ENCODE peak calls at places on chromosomes 11 and 22, in six cellular contexts. N is heart left ventricle; W is activated CD8-positive, alpha-beta T cell treated with anti-CD3 and anti-CD28 coated beads for 36 hours; G is chondrocyte; Z is epithelial cell of esophagus; B is GM23338. J is an unnamed sample.

GRCh38 chr22:18156878-18157713 is 7.1 kb downstream of the USP18 start:
- DNase-seq in G (no peak), N (peak), B (peak), W (peak), Z (peak), J (peak)

GRCh38 chr11:64717268-64717578 is 5.8 kb downstream of the NRXN2 start:
- DNase-seq in W (no peak), G (peak), B (no peak), N (no peak), Z (no peak), J (peak)

GRCh38 chr11:94725071-94725470 is 43.1 kb upstream of the AMOTL1 start:
- DNase-seq in N (no peak), B (no peak), G (no peak), Z (peak), W (no peak), J (no peak)

GRCh38 chr11:117284053-117284452 is 7.1 kb upstream of the BACE1-AS start:
- DNase-seq in B (no peak), Z (no peak), N (no peak), G (no peak), W (no peak), J (no peak)

GRCh38 chr11:86551693-86552092 is 120.7 kb downstream of the ME3 start:
- DNase-seq in B (no peak), N (no peak), G (no peak), Z (peak), W (no peak), J (no peak)

GRCh38 chr11:110524227-110524626 is 94.5 kb downstream of the FDX1 start:
- DNase-seq in B (no peak), N (no peak), W (no peak), G (no peak), Z (peak), J (no peak)

GRCh38 chr11:118924591-118925585 is 838 bp downstream of the BCL9L start:
- DNase-seq in B (peak), N (peak), Z (peak), W (peak), G (no peak), J (peak)

GRCh38 chr11:4626207-4627105 is 10.8 kb upstream of the OR51D1 start:
- DNase-seq in B (peak), N (peak), Z (peak), W (peak), G (no peak), J (no peak)

GRCh38 chr22:28497188-28497587 is 182.5 kb downstream of the TTC28 start:
- DNase-seq in W (no peak), G (no peak), Z (no peak), B (no peak), N (no peak), J (no peak)

GRCh38 chr11:132549571-132549970 is 982.7 kb downstream of the OPCML start:
- DNase-seq in Z (no peak), N (no peak), G (no peak), B (no peak), W (no peak), J (no peak)

GRCh38 chr22:28129319-28129962 is 210.4 kb upstream of the PITPNB start:
- DNase-seq in B (peak), Z (no peak), G (no peak), W (no peak), N (no peak), J (no peak)

GRCh38 chr11:64379817-64380709 is 21.1 kb downstream of the RPS6KA4 start:
- DNase-seq in N (no peak), W (no peak), B (peak), G (no peak), Z (no peak), J (no peak)

GRCh38 chr22:35306350-35306967 is 6.8 kb downstream of the TOM1 start:
- DNase-seq in W (no peak), N (no peak), Z (no peak), G (no peak), B (no peak), J (no peak)

GRCh38 chr22:19878461-19879247 is 24.0 kb upstream of the GNB1L start:
- DNase-seq in W (no peak), N (peak), G (peak), B (no peak), Z (no peak), J (no peak)

GRCh38 chr11:85531498-85531897 is 95.6 kb downstream of the DLG2 start:
- DNase-seq in G (no peak), B (peak), Z (no peak), W (no peak), N (no peak), J (no peak)

GRCh38 chr11:65899356-65900124 is 648 bp downstream of the FOSL1 start:
- DNase-seq in N (peak), Z (no peak), W (peak), G (no peak), B (peak), J (peak)

GRCh38 chr11:2470495-2470894 is 25.7 kb downstream of the KCNQ1 start:
- DNase-seq in N (no peak), W (no peak), Z (no peak), G (no peak), B (no peak), J (no peak)

GRCh38 chr22:37239336-37240239 is 4.5 kb downstream of the RAC2 start:
- DNase-seq in Z (no peak), G (peak), W (no peak), B (no peak), N (no peak), J (no peak)

GRCh38 chr22:19798825-19799224 is 38.2 kb downstream of the TBX1 start:
- DNase-seq in G (peak), B (no peak), W (no peak), N (no peak), Z (no peak), J (no peak)

GRCh38 chr11:9313648-9314290 is 624 bp downstream of the TMEM41B start:
- DNase-seq in B (peak), W (peak), Z (peak), G (no peak), N (no peak), J (no peak)

GRCh38 chr11:86978756-86979608 is 23.8 kb upstream of the FZD4 start:
- DNase-seq in B (peak), G (no peak), N (no peak), Z (peak), W (peak), J (peak)

GRCh38 chr11:66725114-66725513 is 3.9 kb downstream of the SPTBN2 start:
- DNase-seq in G (no peak), Z (no peak), B (no peak), W (no peak), N (no peak), J (no peak)

GRCh38 chr11:64647019-64647805 is 56.2 kb downstream of the SLC22A12 start:
- DNase-seq in Z (no peak), B (no peak), W (no peak), N (no peak), G (no peak), J (no peak)

GRCh38 chr22:29004647-29005371 is 56.8 kb downstream of the C22orf31 start:
- DNase-seq in G (no peak), W (peak), B (peak), N (peak), Z (no peak), J (no peak)

GRCh38 chr11:79503028-79503427 is 62.2 kb upstream of the TENM4 start:
- DNase-seq in W (no peak), G (no peak), N (peak), B (no peak), Z (no peak), J (no peak)

GRCh38 chr22:25174888-25175411 is 24.7 kb upstream of the CRYBB3 start:
- DNase-seq in N (no peak), G (peak), B (no peak), Z (no peak), W (no peak), J (no peak)

GRCh38 chr22:25170426-25170980 is 29.2 kb upstream of the CRYBB3 start:
- DNase-seq in W (no peak), Z (no peak), N (no peak), G (peak), B (no peak), J (no peak)

GRCh38 chr22:25169278-25170031 is 30.2 kb upstream of the CRYBB3 start:
- DNase-seq in G (peak), N (no peak), B (no peak), Z (peak), W (no peak), J (no peak)

GRCh38 chr22:25174156-25174887 is 25.3 kb upstream of the CRYBB3 start:
- DNase-seq in G (peak), B (no peak), W (no peak), Z (no peak), N (no peak), J (no peak)

DNA sequence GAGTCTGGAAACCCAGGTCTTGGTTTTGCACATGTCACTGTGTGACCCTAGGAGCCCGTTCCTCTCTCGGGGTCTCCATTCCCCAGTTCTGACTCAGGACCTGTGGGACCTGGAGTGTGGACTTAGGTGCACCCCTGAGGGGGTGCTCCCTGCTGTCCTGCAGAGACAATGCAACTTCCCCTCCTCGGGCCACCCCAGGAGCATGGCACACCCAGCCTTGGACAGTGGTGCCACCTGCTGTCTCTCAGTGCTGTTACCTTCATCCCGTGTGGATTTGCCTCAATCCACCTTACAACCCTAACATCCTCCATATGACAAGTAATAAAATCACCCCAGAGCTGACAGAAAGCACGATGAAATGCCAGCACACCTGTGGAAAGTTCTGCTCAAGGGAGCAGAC is 27.5 kb upstream of the CRYBB3 start:
- DNase-seq in Z (peak), G (no peak), N (peak), W (peak), B (no peak), J (peak)
- TF ChIP-seq CTCF in Z (peak), G (peak), N (peak), W (peak), B (peak), J (no peak)

GRCh38 chr11:56968524-56968923 is 20.2 kb upstream of the OR5AK2 start:
- DNase-seq in G (no peak), N (no peak), W (no peak), B (no peak), Z (no peak), J (no peak)
- TF ChIP-seq CTCF in G (no peak), N (no peak), W (no peak), B (no peak), Z (no peak), J (no peak)

DNA sequence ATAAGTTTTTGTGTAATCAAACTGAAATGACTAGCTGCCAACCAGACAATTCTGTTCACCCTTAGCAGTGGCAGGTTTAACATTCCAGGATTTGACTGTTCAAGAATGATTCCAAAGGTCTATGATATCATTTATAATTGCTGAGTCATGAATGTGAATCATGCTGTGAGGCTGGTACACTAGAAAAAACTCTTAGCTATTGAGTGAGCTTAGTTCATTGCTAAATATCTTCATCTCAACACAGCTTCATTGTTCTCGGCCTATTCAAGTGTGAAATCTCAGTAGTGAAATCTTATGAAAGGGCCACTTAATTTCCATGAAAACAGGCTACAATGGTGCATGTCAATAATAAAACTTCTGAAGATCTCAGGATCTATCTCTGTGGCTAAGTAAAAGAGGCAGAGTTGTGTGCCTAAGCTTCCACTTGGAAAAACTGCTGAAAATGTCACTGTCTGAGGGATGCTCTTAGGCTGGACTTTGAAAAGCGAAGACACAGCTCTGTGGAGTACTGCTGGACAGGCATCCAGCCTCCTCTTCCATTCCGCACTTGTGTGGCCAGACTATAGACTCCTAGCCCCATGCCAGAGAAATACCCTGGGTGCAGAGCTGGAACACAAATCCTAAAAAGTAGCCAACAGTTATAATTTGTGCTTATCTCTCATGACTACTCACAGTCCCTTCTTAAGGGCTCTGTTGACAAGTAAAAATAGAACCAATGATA is 12.8 kb downstream of the AQP11 start:
- DNase-seq in G (no peak), W (no peak), Z (peak), N (no peak), B (no peak), J (no peak)
- TF ChIP-seq CTCF in G (no peak), W (no peak), Z (no peak), N (no peak), B (no peak), J (no peak)

GRCh38 chr11:74170694-74171629 is at the start of the genes C2CD3 and PPME1:
- DNase-seq in W (peak), N (peak), G (peak), B (peak), Z (peak), J (peak)
- TF ChIP-seq CTCF in W (no peak), N (no peak), G (peak), B (no peak), Z (peak), J (no peak)

DNA sequence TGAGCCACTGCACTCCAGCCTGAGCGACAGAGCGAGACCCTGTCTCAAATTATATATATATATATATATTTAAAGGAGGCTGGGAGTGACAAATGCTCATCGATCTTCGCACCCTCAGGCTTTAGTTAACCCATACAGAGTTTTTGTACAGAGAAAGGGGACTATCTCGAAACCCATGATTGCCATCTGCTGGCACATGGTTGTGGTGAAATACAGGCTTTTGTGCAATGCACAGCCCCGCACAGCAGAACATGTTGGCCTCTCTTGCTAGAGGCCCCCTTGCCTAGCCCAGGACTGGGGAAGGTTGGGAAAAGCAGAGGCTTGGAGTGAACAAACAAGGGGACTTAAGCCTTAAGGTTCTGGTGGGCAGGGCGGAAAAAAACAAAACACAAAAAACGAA is 3.6 kb downstream of the MYBPC3 start:
- DNase-seq in G (no peak), N (no peak), Z (peak), B (peak), W (peak), J (no peak)
- TF ChIP-seq CTCF in G (peak), N (no peak), Z (peak), B (peak), W (no peak), J (no peak)

J was measured in GM13976.